ENCODE peak calls at places on chromosome 20, in four cellular contexts. P is GM12878, V is K562, H is HepG2. R is an unnamed sample.

GRCh38 chr20:8640461-8640860 is 428.4 kb upstream of the PLCB4 start:
- DNase-seq in P (no peak), V (no peak), H (no peak), R (no peak)

GRCh38 chr20:60250251-60250650 is 292.0 kb downstream of the CDH26 start:
- DNase-seq in P (no peak), V (no peak), H (no peak), R (no peak)

GRCh38 chr20:43893930-43894329 is 20.7 kb upstream of the TOX2 start:
- DNase-seq in P (no peak), V (no peak), H (no peak), R (no peak)

GRCh38 chr20:2771631-2772080 is 28.8 kb downstream of the CPXM1 start:
- DNase-seq in P (no peak), V (no peak), H (peak), R (no peak)

GRCh38 chr20:15919118-15919517 is 654.1 kb downstream of the KIF16B start:
- DNase-seq in P (no peak), V (no peak), H (no peak), R (no peak)

GRCh38 chr20:57866250-57867106 is 156.7 kb upstream of the PMEPA1 start:
- DNase-seq in P (no peak), V (no peak), H (no peak), R (no peak)

GRCh38 chr20:37615507-37616425 is 78.1 kb upstream of the CTNNBL1 start:
- DNase-seq in P (no peak), V (peak), H (peak), R (peak)

GRCh38 chr20:43243672-43244269 is 54.1 kb upstream of the PTPRT start:
- DNase-seq in P (no peak), V (no peak), H (no peak), R (no peak)

GRCh38 chr20:24084281-24084680 is 95.7 kb upstream of the GGTLC1 start:
- DNase-seq in P (no peak), V (no peak), H (no peak), R (no peak)

GRCh38 chr20:1383621-1384404 is 9.0 kb downstream of the FKBP1A start:
- DNase-seq in P (no peak), V (no peak), H (no peak), R (no peak)

GRCh38 chr20:17668432-17668831 is 13.6 kb downstream of the RRBP1 start:
- DNase-seq in P (no peak), V (no peak), H (no peak), R (no peak)

GRCh38 chr20:44035924-44036323 is 121.3 kb downstream of the TOX2 start:
- DNase-seq in P (no peak), V (no peak), H (no peak), R (no peak)

GRCh38 chr20:41408986-41409385 is 42.4 kb upstream of the EMILIN3 start:
- DNase-seq in P (no peak), V (no peak), H (no peak), R (no peak)

GRCh38 chr20:10771435-10772140 is 97.8 kb upstream of the JAG1 start:
- DNase-seq in P (no peak), V (no peak), H (no peak), R (no peak)

GRCh38 chr20:32416206-32416605 is 58.1 kb downstream of the ASXL1 start:
- DNase-seq in P (no peak), V (no peak), H (no peak), R (no peak)
- TF ChIP-seq TARDBP in P (no peak), V (no peak), H (no peak), R (no peak)

GRCh38 chr20:25238319-25239037 is 9.4 kb upstream of the PYGB start:
- DNase-seq in P (no peak), V (no peak), H (no peak), R (no peak)
- TF ChIP-seq TARDBP in P (no peak), V (no peak), H (no peak), R (no peak)

GRCh38 chr20:23049201-23049932 is at the start of gene THBD:
- DNase-seq in P (no peak), V (no peak), H (no peak), R (no peak)
- TF ChIP-seq TARDBP in P (no peak), V (no peak), H (no peak), R (no peak)

GRCh38 chr20:46216770-46217464 is 91.4 kb downstream of the CDH22 start:
- DNase-seq in P (no peak), V (no peak), H (no peak), R (no peak)

GRCh38 chr20:46213946-46214830 is 94.1 kb downstream of the CDH22 start:
- DNase-seq in P (no peak), V (no peak), H (no peak), R (no peak)

GRCh38 chr20:46217583-46217982 is 90.7 kb downstream of the CDH22 start:
- DNase-seq in P (no peak), V (no peak), H (no peak), R (no peak)

GRCh38 chr20:46214831-46215488 is 93.3 kb downstream of the CDH22 start:
- DNase-seq in P (no peak), V (no peak), H (no peak), R (no peak)

GRCh38 chr20:46215913-46216707 is 92.2 kb downstream of the CDH22 start:
- DNase-seq in P (no peak), V (peak), H (peak), R (peak)
- TF ChIP-seq TARDBP in P (no peak), V (no peak), H (no peak), R (no peak)

DNA sequence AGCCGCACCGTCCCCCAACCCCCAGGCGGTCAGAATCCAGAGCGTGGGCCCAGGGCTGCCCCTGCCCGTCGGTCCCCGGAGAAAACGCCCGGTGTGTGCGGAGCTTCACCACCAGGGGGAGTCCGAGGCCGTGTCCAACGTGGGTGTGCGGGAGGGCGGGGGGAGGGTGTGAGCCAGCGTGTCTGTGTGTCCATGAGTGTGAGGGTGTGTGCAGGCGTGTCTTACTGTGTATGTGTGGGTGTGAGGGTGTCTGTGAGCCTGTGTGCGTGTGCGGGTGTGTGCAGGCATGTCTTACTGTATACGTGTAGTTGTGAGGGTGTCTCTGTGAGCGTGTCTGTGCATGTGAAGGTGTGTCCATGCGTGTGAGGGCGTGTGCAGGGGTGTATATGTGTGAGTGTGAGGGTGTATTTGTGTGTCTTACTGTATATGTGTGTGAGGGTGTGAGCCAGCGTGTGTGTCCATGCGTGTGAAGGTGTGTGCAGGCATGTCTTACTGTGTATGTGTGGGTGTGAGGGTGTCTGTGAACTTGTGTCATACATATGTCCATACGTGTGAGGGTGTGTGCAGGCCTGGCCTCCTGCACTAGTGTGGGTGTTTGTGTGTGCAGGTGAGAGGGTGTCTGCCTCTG is 24.6 kb upstream of the GATA5 start:
- DNase-seq in P (no peak), V (peak), H (peak), R (peak)
- TF ChIP-seq TARDBP in P (no peak), V (no peak), H (no peak), R (peak)

GRCh38 chr20:33112547-33113386 is 33.3 kb downstream of the BPIFB4 start:
- DNase-seq in P (no peak), V (no peak), H (no peak), R (no peak)

GRCh38 chr20:33110147-33110825 is 30.8 kb downstream of the BPIFB4 start:
- DNase-seq in P (no peak), V (no peak), H (no peak), R (no peak)

GRCh38 chr20:33111306-33111705 is 31.9 kb downstream of the BPIFB4 start:
- DNase-seq in P (no peak), V (no peak), H (no peak), R (no peak)

GRCh38 chr20:33108641-33109040 is 29.2 kb downstream of the BPIFB4 start:
- DNase-seq in P (no peak), V (no peak), H (no peak), R (no peak)

DNA sequence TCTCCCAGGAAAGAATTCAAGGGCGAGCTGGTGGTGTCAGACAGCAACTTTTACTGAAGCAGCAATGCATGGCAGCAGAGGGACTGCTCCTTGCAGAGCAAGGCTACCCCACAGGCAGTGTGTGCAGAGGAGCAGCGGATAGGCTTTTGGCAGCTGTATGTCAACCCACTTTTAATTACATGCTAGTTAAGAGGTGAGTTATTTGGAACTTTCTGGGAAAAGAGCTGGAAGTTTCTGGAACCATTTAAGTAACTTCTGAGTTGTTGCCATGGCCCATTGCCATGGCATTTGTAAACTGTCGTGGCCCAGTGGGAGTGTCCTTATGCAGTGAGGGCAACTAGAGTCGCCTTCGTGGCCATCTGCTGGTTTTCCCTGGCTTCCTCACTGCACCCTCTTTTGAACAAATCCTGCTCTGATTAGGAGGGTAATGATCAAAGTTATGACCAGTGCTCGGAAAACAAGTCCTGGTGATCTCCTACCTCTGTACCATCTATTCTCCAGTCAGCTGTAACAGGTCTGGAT is 34.0 kb downstream of the BPIFB4 start:
- DNase-seq in P (no peak), V (no peak), H (no peak), R (no peak)
- TF ChIP-seq TARDBP in P (no peak), V (no peak), H (no peak), R (no peak)

DNA sequence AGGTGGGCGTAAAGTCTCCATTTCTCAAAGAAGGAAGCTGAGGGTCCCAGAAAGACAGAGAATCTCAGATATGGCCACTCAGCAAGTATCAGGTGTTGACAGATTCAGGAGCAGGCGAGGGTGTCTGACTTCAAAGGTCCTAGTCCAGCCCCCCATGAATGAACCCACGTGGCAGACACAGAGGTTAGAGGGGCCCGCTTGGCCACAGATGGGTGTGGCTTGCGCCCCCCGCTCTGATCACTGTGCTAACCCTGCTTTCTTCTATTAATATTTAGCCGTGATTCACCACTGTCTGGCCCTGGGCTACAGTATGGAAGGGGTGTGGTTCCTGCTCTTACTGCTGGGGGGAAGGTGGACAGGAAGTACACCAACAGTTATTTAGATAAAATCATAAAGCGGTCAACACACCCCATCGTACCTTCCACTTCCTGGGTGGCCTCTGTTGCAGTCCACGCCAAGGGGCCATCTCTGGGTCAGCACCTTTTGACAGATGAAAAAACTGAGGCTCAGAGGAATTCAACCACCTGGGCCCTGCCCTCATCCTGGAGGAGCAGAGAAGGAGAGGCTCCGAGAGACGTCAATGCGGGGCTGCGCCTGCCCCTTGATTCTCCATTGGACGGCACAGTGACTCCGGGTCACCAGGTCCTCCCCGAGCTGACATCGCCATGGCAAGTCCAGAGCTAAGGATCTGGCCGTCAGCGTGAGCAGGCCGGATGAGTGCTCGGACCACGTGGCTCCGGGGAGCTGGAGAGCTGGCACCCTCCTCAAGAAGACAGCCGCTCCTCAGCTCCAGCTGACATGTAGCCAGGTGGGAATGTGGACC is 206.3 kb downstream of the PREX1 start:
- DNase-seq in P (no peak), V (peak), H (no peak), R (no peak)
- TF ChIP-seq TARDBP in P (no peak), V (no peak), H (no peak), R (no peak)